ENCODE peak calls at places on chromosomes 7 and 10, in nine cellular contexts. N is ascending aorta, I is sigmoid colon, H is tibial artery, U is IMR-90, B is HepG2, W is Peyer's patch, Z is prostate gland, M is upper lobe of left lung. R is an unnamed sample.
A peak's percentile ranks its signal among the peaks of the same experiment; 100 is the strongest.

GRCh38 chr7:47454066-47454950 is 127.6 kb downstream of the TNS3 start:
- DNase-seq in W (no peak), H (peak; percentile 64), Z (no peak), M (no peak), N (no peak), B (no peak), I (no peak), U (peak; percentile 29), R (no peak)

GRCh38 chr7:138092486-138093028 is 16.3 kb downstream of the AKR1D1 start:
- DNase-seq in N (no peak), M (no peak), W (no peak), H (no peak), I (no peak), Z (no peak), U (no peak), B (no peak), R (no peak)

GRCh38 chr10:84424731-84425165 is 96.4 kb downstream of the CCSER2 start:
- DNase-seq in I (peak; percentile 96), B (peak; percentile 54), M (peak; percentile 92), Z (peak; percentile 93), U (peak; percentile 98), W (no peak), N (peak; percentile 71), H (peak; percentile 95), R (peak; percentile 67)

GRCh38 chr10:57188846-57189245 is 827.8 kb upstream of the ZWINT start:
- DNase-seq in W (no peak), H (no peak), U (no peak), N (no peak), I (no peak), Z (no peak), B (no peak), M (no peak), R (no peak)

GRCh38 chr10:83724471-83725241 is 414.7 kb upstream of the GHITM start:
- DNase-seq in N (no peak), Z (no peak), B (no peak), I (no peak), W (no peak), M (no peak), H (no peak), U (no peak), R (no peak)

GRCh38 chr10:76251773-76252617 is 820.6 kb downstream of the LRMDA start:
- DNase-seq in M (peak; percentile 40), B (no peak), I (peak; percentile 99), W (no peak), U (peak; percentile 93), Z (peak; percentile 38), N (no peak), H (no peak), R (no peak)

GRCh38 chr7:125061776-125062397 is 132.3 kb upstream of the POT1 start:
- DNase-seq in M (no peak), B (no peak), N (no peak), U (peak; percentile 41), I (no peak), Z (no peak), W (no peak), H (no peak), R (no peak)

GRCh38 chr7:3888096-3888495 is 587.0 kb downstream of the SDK1 start:
- DNase-seq in I (no peak), Z (no peak), N (no peak), M (no peak), W (no peak), B (no peak), H (no peak), U (no peak), R (no peak)

GRCh38 chr10:14040787-14041631 is 289.7 kb downstream of the FRMD4A start:
- DNase-seq in U (no peak), Z (no peak), H (no peak), N (no peak), M (no peak), W (no peak), I (no peak), B (no peak), R (no peak)

GRCh38 chr7:68925241-68925640 is 673.0 kb upstream of the AUTS2 start:
- DNase-seq in W (no peak), U (no peak), N (no peak), B (no peak), Z (no peak), H (no peak), I (no peak), M (no peak), R (no peak)

GRCh38 chr7:23654508-23654907 is 25.5 kb upstream of the FAM221A start:
- DNase-seq in H (no peak), B (peak; percentile 15), W (no peak), N (no peak), U (peak; percentile 31), M (no peak), I (no peak), Z (peak; percentile 23), R (no peak)

GRCh38 chr10:120172371-120172770 is 279.8 kb downstream of the SEC23IP start:
- DNase-seq in M (no peak), I (no peak), N (no peak), U (no peak), W (no peak), Z (no peak), B (no peak), H (no peak), R (no peak)

GRCh38 chr10:1183033-1183396 is 126.8 kb downstream of the WDR37 start:
- DNase-seq in Z (no peak), W (peak; percentile 27), N (no peak), B (no peak), U (no peak), H (peak; percentile 54), M (no peak), I (peak; percentile 30), R (no peak)

GRCh38 chr10:36263871-36264270 is 621.8 kb upstream of the FZD8 start:
- DNase-seq in M (no peak), U (no peak), N (no peak), B (no peak), I (no peak), Z (no peak), W (no peak), H (no peak), R (no peak)

GRCh38 chr10:30420266-30420665 is 13.7 kb upstream of the MAP3K8 start:
- DNase-seq in I (no peak), U (no peak), B (no peak), H (no peak), Z (no peak), N (no peak), M (no peak), W (no peak), R (no peak)

GRCh38 chr10:121596668-121597503 is 1.4 kb downstream of the FGFR2 start:
- DNase-seq in M (no peak), I (peak; percentile 85), Z (peak; percentile 78), U (no peak), N (no peak), W (peak; percentile 63), B (no peak), H (peak; percentile 83), R (no peak)

GRCh38 chr7:32890553-32891045 is 961 bp downstream of the KBTBD2 start:
- DNase-seq in H (no peak), I (no peak), M (peak; percentile 65), U (peak; percentile 71), N (no peak), W (no peak), Z (peak; percentile 53), B (peak; percentile 44), R (no peak)

GRCh38 chr10:79246606-79247275 is 100.5 kb upstream of the PPIF start:
- DNase-seq in Z (no peak), W (no peak), U (no peak), N (peak; percentile 59), M (peak; percentile 53), I (peak; percentile 92), B (no peak), H (peak; percentile 98), R (no peak)

GRCh38 chr7:27126596-27127327 is 3.8 kb downstream of the HOXA4 start:
- DNase-seq in U (no peak), B (no peak), M (no peak), I (no peak), W (no peak), Z (no peak), H (no peak), N (no peak), R (no peak)
- H3K27ac ChIP-seq in U (no peak overlapping the region), B (no peak overlapping the region), M (no peak overlapping the region), I (peak overlapping the region; percentile 93), W (no peak overlapping the region), Z (no peak overlapping the region), H (no peak overlapping the region), N (no peak overlapping the region), R (no peak overlapping the region)

GRCh38 chr7:12623223-12623622 is 52.7 kb downstream of the SCIN start:
- DNase-seq in Z (no peak), N (no peak), I (no peak), M (no peak), U (no peak), W (no peak), B (no peak), H (no peak), R (no peak)
- H3K27ac ChIP-seq in Z (no peak overlapping the region), N (no peak overlapping the region), I (no peak overlapping the region), M (no peak overlapping the region), U (no peak overlapping the region), W (no peak overlapping the region), B (no peak overlapping the region), H (no peak overlapping the region), R (no peak overlapping the region)

DNA sequence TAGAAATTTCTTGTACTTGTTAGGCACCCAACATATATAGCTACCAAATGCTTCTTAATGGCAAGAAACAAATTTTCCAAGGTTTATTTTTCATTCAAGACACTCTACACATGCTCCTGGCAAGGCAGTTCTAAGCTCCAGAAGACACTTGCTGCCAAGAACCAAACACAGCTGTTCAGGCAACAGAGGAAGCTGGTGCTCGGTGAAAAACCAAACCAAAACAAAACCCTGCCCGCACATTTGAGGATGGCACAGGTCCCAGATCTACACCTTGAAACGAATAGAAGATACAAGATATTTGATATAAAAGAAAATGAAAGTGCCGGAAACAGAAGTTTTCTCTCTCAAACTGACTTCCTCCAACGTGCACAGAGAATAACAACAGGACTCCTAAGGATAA is 4.9 kb upstream of the DNTT start:
- DNase-seq in B (no peak), U (no peak), W (no peak), H (no peak), M (no peak), Z (no peak), N (no peak), I (no peak), R (no peak)
- H3K27ac ChIP-seq in B (no peak overlapping the region), U (no peak overlapping the region), W (no peak overlapping the region), H (no peak overlapping the region), M (no peak overlapping the region), Z (no peak overlapping the region), N (no peak overlapping the region), I (no peak overlapping the region), R (no peak overlapping the region)

GRCh38 chr10:21184216-21184615 is 287.1 kb upstream of the NEBL start:
- DNase-seq in B (no peak), W (no peak), I (no peak), H (no peak), N (no peak), Z (no peak), M (no peak), U (no peak), R (no peak)
- H3K27ac ChIP-seq in B (no peak overlapping the region), W (no peak overlapping the region), I (no peak overlapping the region), H (no peak overlapping the region), N (no peak overlapping the region), Z (peak overlapping the region; percentile 7), M (no peak overlapping the region), U (no peak overlapping the region), R (no peak overlapping the region)

DNA sequence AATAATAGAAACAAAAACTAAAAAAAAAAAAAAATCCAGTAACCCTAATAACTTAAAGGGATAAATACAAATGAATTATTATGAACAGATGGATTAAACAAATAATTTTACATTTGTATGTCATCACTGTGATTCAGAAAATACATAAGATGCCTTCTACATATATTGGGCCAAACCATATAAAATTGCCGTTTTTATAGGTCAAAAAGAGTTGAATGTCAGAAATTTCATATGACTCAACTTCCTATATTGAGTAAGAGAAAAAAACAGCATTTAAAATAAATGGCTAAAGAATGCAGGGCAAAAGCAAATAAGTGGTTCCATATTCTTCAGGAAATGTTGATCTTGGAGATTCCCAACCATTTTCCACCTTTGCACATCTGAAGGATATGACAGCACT is 9.4 kb downstream of the SLC35B4 start:
- DNase-seq in U (no peak), Z (no peak), N (no peak), B (no peak), I (no peak), M (no peak), H (no peak), W (no peak), R (no peak)
- H3K27ac ChIP-seq in U (no peak overlapping the region), Z (no peak overlapping the region), N (no peak overlapping the region), B (no peak overlapping the region), I (no peak overlapping the region), M (no peak overlapping the region), H (no peak overlapping the region), W (no peak overlapping the region), R (no peak overlapping the region)